ENCODE peak calls at places on chromosomes 2 and 18, in four cellular contexts. O, K, P and C are unnamed samples.

GRCh38 chr18:8034674-8035073 is 467.6 kb downstream of the PTPRM start:
- DNase-seq in O (no peak), K (no peak), P (no peak), C (no peak)

GRCh38 chr18:54717673-54718435 is 110.4 kb upstream of the RAB27B start:
- DNase-seq in O (peak), K (no peak), P (peak), C (no peak)

GRCh38 chr2:46009772-46010171 is 287.4 kb upstream of the EPAS1 start:
- DNase-seq in O (no peak), K (peak), P (no peak), C (peak)

GRCh38 chr2:10493636-10494281 is 45.6 kb upstream of the ODC1 start:
- DNase-seq in O (no peak), K (peak), P (peak), C (no peak)

GRCh38 chr18:54742654-54743053 is 85.6 kb upstream of the RAB27B start:
- DNase-seq in O (no peak), K (peak), P (no peak), C (peak)

GRCh38 chr2:222315443-222316121 is 16.8 kb upstream of the PAX3 start:
- DNase-seq in O (no peak), K (no peak), P (no peak), C (no peak)

GRCh38 chr18:42892181-42892580 is 223.3 kb downstream of the RIT2 start:
- DNase-seq in O (no peak), K (no peak), P (no peak), C (no peak)

GRCh38 chr2:79005211-79005610 is 20.3 kb upstream of the REG3G start:
- DNase-seq in O (no peak), K (no peak), P (no peak), C (no peak)

GRCh38 chr2:85936421-85937068 is 47.8 kb upstream of the ST3GAL5 start:
- DNase-seq in O (no peak), K (no peak), P (no peak), C (no peak)

GRCh38 chr2:85950743-85951142 is 62.0 kb upstream of the ST3GAL5 start:
- DNase-seq in O (no peak), K (no peak), P (no peak), C (peak)

GRCh38 chr2:3527886-3528785 is 8.8 kb upstream of the ADI1 start:
- DNase-seq in O (no peak), K (no peak), P (no peak), C (no peak)

GRCh38 chr18:3596324-3597158 is 146.6 kb downstream of the TGIF1 start:
- DNase-seq in O (peak), K (peak), P (no peak), C (peak)

GRCh38 chr2:32423536-32423935 is 66.7 kb downstream of the BIRC6 start:
- DNase-seq in O (no peak), K (no peak), P (no peak), C (no peak)

GRCh38 chr2:211126256-211126655 is 569.9 kb downstream of the CPS1 start:
- DNase-seq in O (no peak), K (no peak), P (no peak), C (no peak)

GRCh38 chr2:12554235-12555011 is 162.3 kb upstream of the TRIB2 start:
- DNase-seq in O (no peak), K (no peak), P (no peak), C (no peak)

GRCh38 chr2:28231110-28231621 is 161.5 kb upstream of the FOSL2 start:
- DNase-seq in O (no peak), K (peak), P (no peak), C (no peak)

GRCh38 chr2:129767346-129767745 is 212.1 kb upstream of the RAB6C start:
- DNase-seq in O (no peak), K (no peak), P (no peak), C (no peak)

GRCh38 chr18:28594034-28594433 is 417.1 kb upstream of the CDH2 start:
- DNase-seq in O (no peak), K (peak), P (no peak), C (no peak)

GRCh38 chr2:47043142-47043890 is 111.8 kb downstream of the STPG4 start:
- DNase-seq in O (no peak), K (peak), P (no peak), C (peak)

GRCh38 chr2:177282101-177282573 is 17.6 kb upstream of the NFE2L2 start:
- DNase-seq in O (no peak), K (peak), P (no peak), C (no peak)

GRCh38 chr18:22542400-22542835 is 124.7 kb upstream of the CTAGE1 start:
- DNase-seq in O (no peak), K (peak), P (no peak), C (no peak)

GRCh38 chr2:238839428-238839827 is 8.5 kb upstream of the TWIST2 start:
- DNase-seq in O (peak), K (no peak), P (no peak), C (peak)

GRCh38 chr2:66862871-66863650 is 428.1 kb downstream of the MEIS1 start:
- DNase-seq in O (no peak), K (peak), P (no peak), C (no peak)

GRCh38 chr18:23131693-23132319 is 3.5 kb upstream of the CABLES1 start:
- DNase-seq in O (peak), K (peak), P (peak), C (peak)

GRCh38 chr2:31213063-31213882 is 4.0 kb downstream of the CAPN14 start:
- DNase-seq in O (no peak), K (no peak), P (no peak), C (no peak)

GRCh38 chr18:70907673-70908072 is 618.8 kb downstream of the SOCS6 start:
- DNase-seq in O (no peak), K (no peak), P (no peak), C (peak)

GRCh38 chr2:134717706-134718094 is 1.1 kb downstream of the TMEM163 start:
- DNase-seq in O (no peak), K (no peak), P (no peak), C (no peak)
- TF ChIP-seq FOS in O (no peak), K (no peak), P (no peak), C (no peak)

GRCh38 chr2:156471772-156472171 is 35.6 kb downstream of the GPD2 start:
- DNase-seq in O (no peak), K (no peak), P (no peak), C (no peak)

GRCh38 chr2:156465573-156465972 is 29.4 kb downstream of the GPD2 start:
- DNase-seq in O (no peak), K (no peak), P (no peak), C (no peak)

GRCh38 chr2:156470975-156471583 is 34.9 kb downstream of the GPD2 start:
- DNase-seq in O (no peak), K (no peak), P (no peak), C (peak)

GRCh38 chr2:156464106-156464505 is 27.9 kb downstream of the GPD2 start:
- DNase-seq in O (no peak), K (peak), P (no peak), C (peak)

DNA sequence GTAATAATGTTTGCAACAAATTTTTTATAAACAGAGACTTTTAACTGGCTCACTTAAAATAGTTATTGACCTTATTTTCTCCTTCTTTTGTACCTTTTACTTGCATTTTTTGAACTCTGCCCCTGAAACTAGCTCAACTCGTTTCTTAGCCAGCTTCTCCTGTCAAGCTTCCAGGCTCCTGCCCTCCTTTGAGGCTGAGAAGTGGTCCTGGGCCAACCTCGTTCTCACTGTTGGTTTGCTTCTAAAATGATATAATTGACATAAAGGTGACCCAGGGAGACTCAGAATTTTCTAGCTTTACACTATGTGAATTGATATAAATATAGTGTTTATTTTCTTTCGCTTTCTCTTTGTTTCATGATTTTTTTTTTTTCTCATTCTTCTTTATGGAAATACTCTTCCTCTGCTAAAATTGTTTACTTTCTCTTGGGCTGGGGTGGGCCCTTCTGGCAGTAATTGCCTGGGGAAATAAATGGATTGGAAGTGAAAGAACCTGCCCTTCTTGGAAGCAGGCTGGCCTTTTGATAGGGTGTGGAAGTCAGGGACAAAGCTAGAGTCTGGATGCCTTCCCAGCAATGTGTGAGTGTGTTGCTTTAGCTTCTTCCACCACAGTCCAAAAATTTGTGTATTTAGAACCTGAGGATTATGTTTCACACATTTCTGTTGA is 30.7 kb downstream of the GPD2 start:
- DNase-seq in O (no peak), K (peak), P (no peak), C (peak)
- TF ChIP-seq FOS in O (no peak), K (no peak), P (no peak), C (no peak)

GRCh38 chr2:20393986-20394385 is 43.3 kb upstream of the PUM2 start:
- DNase-seq in O (no peak), K (no peak), P (no peak), C (no peak)
- TF ChIP-seq FOS in O (no peak), K (no peak), P (no peak), C (no peak)

GRCh38 chr2:231187736-231188505 is 10.5 kb upstream of the ARMC9 start:
- DNase-seq in O (no peak), K (peak), P (no peak), C (peak)
- TF ChIP-seq FOS in O (no peak), K (no peak), P (no peak), C (no peak)